ENCODE peak calls at places on chromosome 21, in nine cellular contexts. S is heart right ventricle, Z is progenitor cell of endocrine pancreas, Y is lung, C is RWPE1, E is HFFc6, I is AG10803, N is A673, F is tibial nerve. L is an unnamed sample.

GRCh38 chr21:25801217-25802015 is 66.6 kb downstream of the GABPA start:
- DNase-seq in S (peak), Z (peak), Y (peak), C (peak), E (peak), I (peak), N (peak), F (peak), L (peak)

GRCh38 chr21:27519357-27519756 is 552.5 kb upstream of the ADAMTS5 start:
- DNase-seq in S (no peak), Z (no peak), Y (no peak), C (no peak), E (peak), I (peak), N (no peak), F (no peak), L (no peak)

GRCh38 chr21:39004776-39005605 is 178.3 kb downstream of the PSMG1 start:
- DNase-seq in S (peak), Z (no peak), Y (no peak), C (no peak), E (no peak), I (peak), N (no peak), F (no peak), L (no peak)

GRCh38 chr21:38182370-38182985 is 74.3 kb upstream of the KCNJ15 start:
- DNase-seq in S (no peak), Z (no peak), Y (no peak), C (no peak), E (no peak), I (no peak), N (no peak), F (no peak), L (no peak)

GRCh38 chr21:27134513-27134912 is 167.6 kb upstream of the ADAMTS5 start:
- DNase-seq in S (no peak), Z (no peak), Y (no peak), C (no peak), E (no peak), I (peak), N (no peak), F (no peak), L (no peak)

GRCh38 chr21:27365394-27365793 is 398.5 kb upstream of the ADAMTS5 start:
- DNase-seq in S (no peak), Z (no peak), Y (no peak), C (no peak), E (peak), I (peak), N (no peak), F (no peak), L (no peak)

GRCh38 chr21:16239659-16240265 is 510.0 kb downstream of the USP25 start:
- DNase-seq in S (no peak), Z (no peak), Y (no peak), C (no peak), E (no peak), I (no peak), N (no peak), F (no peak), L (no peak)

GRCh38 chr21:25983745-25984144 is 186.8 kb downstream of the APP start:
- DNase-seq in S (peak), Z (no peak), Y (no peak), C (no peak), E (no peak), I (no peak), N (peak), F (no peak), L (no peak)

GRCh38 chr21:37631319-37632117 is 264.9 kb downstream of the DYRK1A start:
- DNase-seq in S (peak), Z (no peak), Y (no peak), C (peak), E (no peak), I (no peak), N (no peak), F (no peak), L (no peak)

GRCh38 chr21:32868631-32869454 is 97.3 kb upstream of the PAXBP1 start:
- DNase-seq in S (no peak), Z (no peak), Y (no peak), C (no peak), E (no peak), I (no peak), N (no peak), F (no peak), L (no peak)

GRCh38 chr21:38831526-38832467 is 26.1 kb downstream of the ETS2 start:
- DNase-seq in S (peak), Z (no peak), Y (peak), C (peak), E (peak), I (peak), N (peak), F (peak), L (no peak)

GRCh38 chr21:46159390-46159789 is 4.0 kb upstream of the FTCD start:
- DNase-seq in S (no peak), Z (no peak), Y (no peak), C (no peak), E (no peak), I (no peak), N (no peak), F (no peak), L (no peak)

GRCh38 chr21:28227881-28228623 is 764.6 kb downstream of the LTN1 start:
- DNase-seq in S (no peak), Z (no peak), Y (no peak), C (no peak), E (no peak), I (peak), N (no peak), F (no peak), L (no peak)

GRCh38 chr21:23624281-23624680 is 1983.0 kb downstream of the MRPL39 start:
- DNase-seq in S (peak), Z (no peak), Y (no peak), C (no peak), E (no peak), I (no peak), N (no peak), F (no peak), L (no peak)

GRCh38 chr21:33026299-33026858 is 644 bp downstream of the OLIG2 start:
- DNase-seq in S (no peak), Z (no peak), Y (no peak), C (no peak), E (no peak), I (no peak), N (no peak), F (no peak), L (no peak)

GRCh38 chr21:27734146-27734545 is 767.3 kb upstream of the ADAMTS5 start:
- DNase-seq in S (no peak), Z (no peak), Y (no peak), C (no peak), E (peak), I (peak), N (no peak), F (no peak), L (no peak)

GRCh38 chr21:21163904-21164303 is 165.7 kb downstream of the NCAM2 start:
- DNase-seq in S (peak), Z (peak), Y (no peak), C (peak), E (peak), I (peak), N (peak), F (peak), L (peak)

GRCh38 chr21:26572668-26573381 is at the start of gene CYYR1:
- DNase-seq in S (peak), Z (peak), Y (no peak), C (peak), E (no peak), I (peak), N (peak), F (no peak), L (peak)

GRCh38 chr21:29656504-29657227 is 283.1 kb downstream of the GRIK1 start:
- DNase-seq in S (no peak), Z (no peak), Y (no peak), C (peak), E (peak), I (peak), N (peak), F (no peak), L (no peak)

GRCh38 chr21:18228060-18228739 is 16.4 kb upstream of the CHODL start:
- DNase-seq in S (no peak), Z (no peak), Y (no peak), C (no peak), E (no peak), I (no peak), N (no peak), F (no peak), L (peak)

GRCh38 chr21:46413365-46413696 is 45.4 kb upstream of the DIP2A start:
- DNase-seq in S (no peak), Z (no peak), Y (no peak), C (peak), E (no peak), I (no peak), N (no peak), F (no peak), L (no peak)

GRCh38 chr21:37508341-37508740 is 141.8 kb downstream of the DYRK1A start:
- DNase-seq in S (no peak), Z (no peak), Y (no peak), C (no peak), E (no peak), I (no peak), N (no peak), F (no peak), L (no peak)

GRCh38 chr21:46118871-46119564 is 21.1 kb downstream of the COL6A2 start:
- DNase-seq in S (peak), Z (peak), Y (no peak), C (no peak), E (no peak), I (no peak), N (no peak), F (no peak), L (peak)

GRCh38 chr21:37742532-37742931 is 173.7 kb downstream of the KCNJ6 start:
- DNase-seq in S (no peak), Z (no peak), Y (no peak), C (no peak), E (peak), I (peak), N (no peak), F (no peak), L (no peak)

GRCh38 chr21:39556176-39556575 is 56.6 kb upstream of the B3GALT5 start:
- DNase-seq in S (no peak), Z (no peak), Y (no peak), C (no peak), E (no peak), I (no peak), N (no peak), F (no peak), L (no peak)

GRCh38 chr21:14866859-14867560 is 197.8 kb downstream of the NRIP1 start:
- DNase-seq in S (no peak), Z (no peak), Y (no peak), C (no peak), E (no peak), I (peak), N (no peak), F (no peak), L (no peak)

GRCh38 chr21:14863745-14864210 is 201.0 kb downstream of the NRIP1 start:
- DNase-seq in S (no peak), Z (no peak), Y (no peak), C (no peak), E (no peak), I (no peak), N (no peak), F (peak), L (no peak)

GRCh38 chr21:14869984-14870840 is 194.6 kb downstream of the NRIP1 start:
- DNase-seq in S (no peak), Z (no peak), Y (no peak), C (no peak), E (no peak), I (no peak), N (no peak), F (no peak), L (no peak)

GRCh38 chr21:14862794-14863720 is 201.7 kb downstream of the NRIP1 start:
- DNase-seq in S (no peak), Z (no peak), Y (no peak), C (no peak), E (no peak), I (no peak), N (peak), F (no peak), L (no peak)

GRCh38 chr21:14864211-14865021 is 200.4 kb downstream of the NRIP1 start:
- DNase-seq in S (peak), Z (peak), Y (peak), C (no peak), E (peak), I (peak), N (peak), F (peak), L (peak)
- TF ChIP-seq CTCF in S (peak), Z (peak), Y (peak), C (no peak), E (peak), I (peak), N (peak), F (peak), L (peak)

GRCh38 chr21:31728952-31729351 is 3.0 kb downstream of the SCAF4 start:
- DNase-seq in S (no peak), Z (no peak), Y (no peak), C (no peak), E (no peak), I (no peak), N (no peak), F (no peak), L (no peak)
- TF ChIP-seq CTCF in S (no peak), Z (no peak), Y (no peak), C (no peak), E (no peak), I (no peak), N (no peak), F (no peak), L (no peak)

GRCh38 chr21:34071683-34072082 is 1.7 kb upstream of the MRPS6 start:
- DNase-seq in S (no peak), Z (no peak), Y (no peak), C (no peak), E (no peak), I (no peak), N (no peak), F (no peak), L (no peak)

GRCh38 chr21:34072145-34073031 is 990 bp upstream of the MRPS6 start:
- DNase-seq in S (peak), Z (no peak), Y (peak), C (no peak), E (no peak), I (peak), N (no peak), F (peak), L (no peak)

GRCh38 chr21:34074283-34075098 is 1.1 kb downstream of the MRPS6 start:
- DNase-seq in S (no peak), Z (no peak), Y (no peak), C (peak), E (no peak), I (no peak), N (no peak), F (no peak), L (no peak)

GRCh38 chr21:34073749-34074282 is 438 bp downstream of the MRPS6 start:
- DNase-seq in S (no peak), Z (peak), Y (no peak), C (peak), E (no peak), I (peak), N (peak), F (no peak), L (peak)

DNA sequence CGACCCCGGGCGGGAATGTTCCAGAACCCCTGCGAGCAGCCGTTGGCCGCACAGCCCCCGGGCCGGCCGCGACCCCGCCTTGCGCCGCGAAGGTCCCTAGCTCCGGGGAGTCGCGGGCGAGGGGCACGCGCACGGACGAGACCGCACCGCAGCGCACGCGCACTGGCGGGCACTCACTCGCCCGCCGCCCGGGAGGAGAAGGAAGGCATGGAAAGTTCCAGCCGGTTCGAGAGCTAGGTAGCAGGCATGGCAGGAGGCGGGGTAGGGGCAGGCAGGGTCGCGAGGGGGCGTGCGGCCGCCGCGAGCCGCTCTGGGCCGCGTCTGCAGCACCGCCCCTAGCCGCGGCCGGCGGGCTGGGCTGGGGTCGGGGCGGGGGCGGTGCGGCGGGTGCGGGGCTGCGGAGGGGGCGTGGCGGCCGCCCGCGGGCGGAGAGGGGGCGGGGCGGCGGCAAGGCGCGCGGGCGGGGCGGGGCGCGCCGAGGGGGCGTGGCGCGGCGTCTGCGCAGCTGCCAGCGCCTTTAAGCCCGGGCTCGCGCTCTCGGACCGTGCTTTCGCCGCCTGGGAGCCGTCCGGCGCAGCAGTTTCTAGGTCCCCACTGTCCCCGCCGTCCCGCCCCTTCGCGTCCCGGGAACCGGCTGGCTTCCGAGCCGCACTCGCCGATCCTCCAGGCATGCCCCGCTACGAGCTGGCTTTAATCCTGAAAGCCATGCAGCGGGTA is at the start of the genes MRPS6 and SLC5A3:
- DNase-seq in S (peak), Z (peak), Y (peak), C (peak), E (peak), I (peak), N (peak), F (peak), L (peak)
- TF ChIP-seq CTCF in S (no peak), Z (peak), Y (no peak), C (no peak), E (no peak), I (no peak), N (no peak), F (peak), L (peak)

GRCh38 chr21:42781150-42781980 is 98.0 kb downstream of the WDR4 start:
- DNase-seq in S (peak), Z (peak), Y (no peak), C (peak), E (no peak), I (no peak), N (peak), F (peak), L (peak)
- TF ChIP-seq CTCF in S (no peak), Z (no peak), Y (no peak), C (no peak), E (no peak), I (no peak), N (peak), F (no peak), L (no peak)

DNA sequence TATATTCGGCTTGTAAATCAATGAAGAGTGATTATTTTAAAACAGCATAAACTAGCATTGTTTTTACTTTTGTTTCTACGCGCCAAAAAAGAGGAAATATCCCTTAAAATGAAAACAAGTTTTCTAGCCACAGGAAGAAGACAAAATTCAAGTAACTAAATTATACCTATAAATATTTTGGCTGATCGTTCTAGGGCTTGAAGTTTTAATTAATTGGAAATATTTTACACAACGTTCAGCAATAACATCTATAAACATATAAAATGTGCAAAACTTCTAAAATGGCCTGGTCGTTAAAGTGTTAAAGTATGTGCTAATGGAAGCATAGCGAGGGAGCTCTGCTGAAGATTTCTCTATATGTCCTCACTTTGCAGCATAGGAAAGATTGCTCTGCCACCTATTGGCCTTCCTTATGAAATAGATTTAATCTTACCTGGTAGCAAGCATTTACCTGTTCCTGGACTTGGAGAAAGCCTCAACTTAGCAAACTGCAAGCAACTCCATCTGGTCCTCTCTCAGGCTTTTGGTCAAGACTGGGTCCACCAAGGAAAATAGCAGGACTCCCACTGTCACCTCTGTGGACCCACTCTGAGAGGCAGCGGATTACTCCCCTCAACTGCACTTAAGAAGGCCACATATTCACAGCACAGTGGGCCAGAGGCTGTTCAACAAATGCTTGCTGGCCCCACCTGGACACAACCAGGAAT is 351.3 kb upstream of the RUNX1 start:
- DNase-seq in S (peak), Z (no peak), Y (no peak), C (peak), E (peak), I (peak), N (no peak), F (peak), L (no peak)
- TF ChIP-seq CTCF in S (peak), Z (peak), Y (peak), C (peak), E (peak), I (peak), N (peak), F (no peak), L (no peak)

GRCh38 chr21:45026833-45027232 is 47.5 kb upstream of the ADARB1 start:
- DNase-seq in S (no peak), Z (no peak), Y (no peak), C (no peak), E (no peak), I (no peak), N (no peak), F (no peak), L (no peak)
- TF ChIP-seq CTCF in S (no peak), Z (peak), Y (no peak), C (no peak), E (no peak), I (no peak), N (no peak), F (no peak), L (no peak)

DNA sequence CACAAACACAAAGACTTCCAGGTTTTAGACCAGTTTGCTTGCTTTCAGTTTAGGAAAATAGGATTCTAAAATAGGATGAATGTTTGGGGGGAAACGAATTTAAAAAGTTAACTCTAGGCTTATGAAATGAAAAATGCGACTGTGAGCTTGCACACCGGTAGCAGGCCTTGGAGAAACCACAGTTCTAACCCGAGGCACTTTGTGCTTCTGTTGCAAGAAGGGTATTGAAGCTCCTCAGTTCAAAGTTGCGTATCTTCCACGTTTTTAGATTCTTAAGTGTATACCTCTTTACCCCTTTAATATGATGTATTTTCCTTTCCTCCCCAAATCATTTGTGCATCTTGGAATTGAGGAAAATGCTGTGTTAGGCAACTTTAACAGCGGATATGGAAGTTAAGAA is 2.4 kb downstream of the MRPS6 start:
- DNase-seq in S (no peak), Z (no peak), Y (no peak), C (no peak), E (no peak), I (no peak), N (no peak), F (no peak), L (no peak)
- TF ChIP-seq CTCF in S (no peak), Z (no peak), Y (no peak), C (no peak), E (no peak), I (no peak), N (no peak), F (no peak), L (no peak)